ENCODE peak calls at places on chromosomes 3 and 15, in ten cellular contexts. T is stomach, A is PC-9, F is Caco-2, L is colonic mucosa, H is A549, Q is GM23338, P is left lung, R is AG10803, C is HL-60. Z is an unnamed sample.

GRCh38 chr3:133821767-133822638 is 16.4 kb downstream of the SRPRB start:
- DNase-seq in Q (peak; percentile 59), P (no peak), A (no peak), T (peak; percentile 88), F (no peak), R (peak; percentile 22), C (no peak), L (peak; percentile 34), H (no peak), Z (peak; percentile 76)

GRCh38 chr3:55897573-55898224 is 410.6 kb upstream of the WNT5A start:
- DNase-seq in A (peak; percentile 20), C (no peak), H (no peak), P (no peak), Q (peak; percentile 64), F (no peak), T (no peak), R (no peak), L (peak; percentile 19), Z (no peak)

GRCh38 chr3:128081226-128081625 is 29.0 kb downstream of the SEC61A1 start:
- DNase-seq in P (no peak), F (no peak), R (no peak), A (no peak), T (no peak), L (no peak), H (no peak), C (no peak), Q (no peak), Z (no peak)

GRCh38 chr3:119175869-119176756 is 2.7 kb downstream of the UPK1B start:
- DNase-seq in P (no peak), L (peak; percentile 66), R (peak; percentile 37), Q (no peak), T (peak; percentile 46), C (no peak), A (peak; percentile 72), H (peak; percentile 76), F (peak; percentile 50), Z (peak; percentile 74)

GRCh38 chr3:48459773-48460516 is 13.4 kb downstream of the ATRIP start:
- DNase-seq in T (no peak), R (no peak), P (no peak), H (no peak), C (no peak), Q (no peak), F (no peak), A (no peak), L (no peak), Z (peak; percentile 34)

GRCh38 chr15:73602992-73603391 is 30.2 kb downstream of the NPTN start:
- DNase-seq in F (no peak), C (no peak), H (no peak), T (no peak), A (no peak), Q (no peak), P (no peak), L (no peak), R (no peak), Z (no peak)

GRCh38 chr3:4948395-4948794 is 30.8 kb upstream of the BHLHE40 start:
- DNase-seq in H (no peak), R (peak; percentile 10), A (no peak), T (no peak), L (no peak), F (no peak), Q (no peak), P (no peak), C (no peak), Z (peak; percentile 28)

GRCh38 chr3:186519021-186519658 is 25.0 kb downstream of the CRYGS start:
- DNase-seq in R (no peak), Q (no peak), L (no peak), H (no peak), T (no peak), C (peak; percentile 86), F (no peak), P (no peak), A (no peak), Z (no peak)

GRCh38 chr3:74756586-74756985 is 142.1 kb upstream of the CNTN3 start:
- DNase-seq in Q (peak; percentile 6), C (no peak), A (no peak), R (no peak), H (no peak), T (no peak), P (no peak), F (no peak), L (no peak), Z (no peak)

GRCh38 chr3:100002599-100003350 is 111.5 kb downstream of the FILIP1L start:
- DNase-seq in R (peak; percentile 91), A (peak; percentile 79), L (peak; percentile 45), C (peak; percentile 56), T (peak; percentile 27), H (peak; percentile 47), Q (no peak), P (no peak), F (peak; percentile 85), Z (peak; percentile 97)

GRCh38 chr3:123723527-123724168 is 138.8 kb upstream of the HACD2 start:
- DNase-seq in R (peak; percentile 79), T (peak; percentile 52), H (peak; percentile 78), A (peak; percentile 56), P (no peak), C (peak; percentile 71), L (peak; percentile 70), Q (peak; percentile 93), F (peak; percentile 64), Z (peak; percentile 87)

GRCh38 chr3:123720638-123721037 is 135.8 kb upstream of the HACD2 start:
- DNase-seq in A (no peak), F (no peak), P (no peak), Q (no peak), L (no peak), C (no peak), R (no peak), H (no peak), T (no peak), Z (no peak)

GRCh38 chr3:123722021-123722420 is 137.2 kb upstream of the HACD2 start:
- DNase-seq in L (no peak), P (peak; percentile 44), R (no peak), H (no peak), T (no peak), C (no peak), Q (no peak), F (no peak), A (no peak), Z (no peak)

GRCh38 chr3:123725652-123726400 is 141.0 kb upstream of the HACD2 start:
- DNase-seq in P (no peak), H (no peak), L (no peak), C (no peak), T (no peak), Q (peak; percentile 51), F (no peak), R (no peak), A (no peak), Z (no peak)

DNA sequence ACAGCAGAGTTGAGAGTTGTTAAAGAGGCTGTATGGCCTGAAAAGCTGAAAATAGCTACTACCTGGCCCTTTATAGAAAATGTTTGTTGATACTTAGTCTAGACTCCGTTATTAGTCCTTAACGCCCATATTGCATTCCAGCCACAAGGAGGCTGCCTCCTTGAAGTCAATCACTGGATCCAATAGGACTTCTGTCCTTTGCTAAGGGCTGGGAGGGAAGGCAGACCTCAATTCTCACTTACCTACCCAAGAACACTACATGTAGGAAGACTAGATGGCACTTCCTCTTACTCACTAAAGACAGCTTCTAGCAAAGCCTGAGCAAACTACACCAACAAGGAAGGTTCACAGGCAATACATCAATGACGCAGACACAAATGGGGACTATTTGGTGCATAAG is 139.5 kb upstream of the HACD2 start:
- DNase-seq in C (no peak), T (no peak), Q (peak; percentile 78), P (no peak), L (no peak), A (no peak), H (no peak), R (peak; percentile 49), F (no peak), Z (peak; percentile 36)
- TF ChIP-seq CTCF in C (no peak), T (no peak), Q (peak; percentile 68), P (peak; percentile 21), L (no peak), A (no peak), H (no peak), R (peak; percentile 51), F (no peak), Z (peak; percentile 43)

GRCh38 chr15:57306944-57307411 is 69.3 kb upstream of the CGNL1 start:
- DNase-seq in T (no peak), Q (peak; percentile 74), L (no peak), P (no peak), A (no peak), R (no peak), C (no peak), H (no peak), F (no peak), Z (no peak)
- H3K4me3 ChIP-seq in T (peak overlapping the region; percentile 72), Q (peak overlapping the region; percentile 66), L (peak overlapping the region; percentile 45), P (peak overlapping the region; percentile 52), A (no peak overlapping the region), R (peak overlapping the region; percentile 65), C (no peak overlapping the region), H (peak overlapping the region; percentile 48), F (no peak overlapping the region), Z (peak overlapping the region; percentile 63)

GRCh38 chr15:66394912-66395311 is 8.2 kb downstream of the MAP2K1 start:
- DNase-seq in R (no peak), C (no peak), H (no peak), L (no peak), P (no peak), F (no peak), Q (no peak), T (no peak), A (no peak), Z (no peak)
- TF ChIP-seq CTCF in R (no peak), C (no peak), H (no peak), L (no peak), P (no peak), F (no peak), Q (no peak), T (no peak), A (no peak), Z (no peak)

DNA sequence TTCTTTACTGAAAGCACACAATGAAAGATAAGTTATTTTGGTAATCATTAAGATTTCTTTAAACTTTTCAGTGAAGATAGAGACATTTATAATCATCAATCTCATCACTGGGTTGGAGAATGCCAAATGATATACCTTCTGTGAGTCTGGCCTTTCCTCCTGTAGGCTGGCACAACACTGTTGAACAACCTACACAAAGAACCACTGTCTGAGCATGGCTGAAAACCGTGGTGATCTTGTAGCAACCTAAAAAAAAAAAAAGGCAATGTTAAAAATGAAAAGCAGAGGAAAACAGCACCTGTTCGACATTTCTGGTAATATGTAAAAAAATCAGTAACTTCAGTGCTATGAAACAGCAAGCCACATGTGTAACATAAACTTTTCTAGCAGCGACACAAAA is 1.8 kb downstream of the RPS27L start:
- DNase-seq in C (no peak), T (no peak), A (no peak), P (no peak), R (no peak), Q (no peak), F (no peak), L (no peak), H (no peak), Z (no peak)
- H3K4me3 ChIP-seq in C (no peak overlapping the region), T (peak overlapping the region; percentile 84), A (peak overlapping the region; percentile 71), P (peak overlapping the region; percentile 83), R (peak overlapping the region; percentile 91), Q (peak overlapping the region; percentile 83), F (no peak overlapping the region), L (peak overlapping the region; percentile 79), H (peak overlapping the region; percentile 74), Z (peak overlapping the region; percentile 93)

GRCh38 chr3:70539908-70540307 is 227.5 kb upstream of the MDFIC2 start:
- DNase-seq in P (no peak), C (no peak), R (no peak), Q (no peak), T (no peak), A (no peak), H (no peak), F (no peak), L (no peak), Z (no peak)
- TF ChIP-seq CTCF in P (no peak), C (no peak), R (no peak), Q (peak; percentile 30), T (no peak), A (peak; percentile 34), H (no peak), F (peak; percentile 15), L (no peak), Z (no peak)

Z was measured in fibroblast of the aortic adventitia.